ENCODE peak calls at places on chromosomes 7 and 10, in seven cellular contexts. One of them, this sample, is unnamed.

GRCh38 chr7:30159698-30160143 is 24.9 kb downstream of the MTURN start:
- DNase-seq in WERI-Rb-1: peak; percentile 38
- DNase-seq in RWPE1: no peak
- DNase-seq in AG09319: no peak
- DNase-seq in A549: peak; percentile 31
- DNase-seq in spleen: peak; percentile 80
- DNase-seq in coronary artery: no peak
- DNase-seq in this sample: no peak

GRCh38 chr7:48441848-48442492 is 270.7 kb downstream of the ABCA13 start:
- DNase-seq in coronary artery: no peak
- DNase-seq in AG09319: no peak
- DNase-seq in A549: no peak
- DNase-seq in WERI-Rb-1: no peak
- DNase-seq in RWPE1: no peak
- DNase-seq in spleen: no peak
- DNase-seq in this sample: no peak

GRCh38 chr7:120873367-120873766 is 15.4 kb upstream of the TSPAN12 start:
- DNase-seq in coronary artery: no peak
- DNase-seq in AG09319: no peak
- DNase-seq in spleen: no peak
- DNase-seq in WERI-Rb-1: no peak
- DNase-seq in A549: no peak
- DNase-seq in RWPE1: no peak
- DNase-seq in this sample: no peak

GRCh38 chr10:122473116-122473515 is 11.8 kb downstream of the HTRA1 start:
- DNase-seq in spleen: no peak
- DNase-seq in AG09319: no peak
- DNase-seq in coronary artery: no peak
- DNase-seq in A549: no peak
- DNase-seq in WERI-Rb-1: no peak
- DNase-seq in RWPE1: no peak
- DNase-seq in this sample: no peak

GRCh38 chr7:107661865-107662379 is 1.3 kb downstream of the SLC26A4 start:
- DNase-seq in A549: no peak
- DNase-seq in WERI-Rb-1: no peak
- DNase-seq in AG09319: no peak
- DNase-seq in coronary artery: no peak
- DNase-seq in RWPE1: no peak
- DNase-seq in spleen: no peak
- DNase-seq in this sample: no peak

GRCh38 chr7:88361357-88361756 is 54.7 kb upstream of the STEAP4 start:
- DNase-seq in WERI-Rb-1: peak; percentile 72
- DNase-seq in A549: no peak
- DNase-seq in RWPE1: no peak
- DNase-seq in AG09319: no peak
- DNase-seq in spleen: no peak
- DNase-seq in coronary artery: no peak
- DNase-seq in this sample: no peak

GRCh38 chr10:79063661-79064490 is 4.9 kb upstream of the ZMIZ1 start:
- DNase-seq in AG09319: no peak
- DNase-seq in coronary artery: no peak
- DNase-seq in A549: no peak
- DNase-seq in WERI-Rb-1: no peak
- DNase-seq in RWPE1: no peak
- DNase-seq in spleen: peak; percentile 70
- DNase-seq in this sample: no peak

GRCh38 chr10:70528726-70529362 is 50.3 kb downstream of the PALD1 start:
- DNase-seq in spleen: no peak
- DNase-seq in coronary artery: no peak
- DNase-seq in RWPE1: peak; percentile 67
- DNase-seq in A549: peak; percentile 66
- DNase-seq in WERI-Rb-1: peak; percentile 41
- DNase-seq in AG09319: no peak
- DNase-seq in this sample: peak; percentile 54

GRCh38 chr10:113476191-113476590 is 76.7 kb upstream of the HABP2 start:
- DNase-seq in WERI-Rb-1: no peak
- DNase-seq in AG09319: no peak
- DNase-seq in RWPE1: no peak
- DNase-seq in spleen: no peak
- DNase-seq in A549: no peak
- DNase-seq in coronary artery: no peak
- DNase-seq in this sample: no peak

GRCh38 chr10:35813219-35813618 is 171.1 kb upstream of the FZD8 start:
- DNase-seq in A549: no peak
- DNase-seq in AG09319: no peak
- DNase-seq in coronary artery: no peak
- DNase-seq in RWPE1: no peak
- DNase-seq in spleen: no peak
- DNase-seq in WERI-Rb-1: no peak
- DNase-seq in this sample: no peak

GRCh38 chr10:21171936-21172773 is 275.0 kb upstream of the NEBL start:
- DNase-seq in A549: no peak
- DNase-seq in WERI-Rb-1: no peak
- DNase-seq in coronary artery: no peak
- DNase-seq in AG09319: no peak
- DNase-seq in RWPE1: no peak
- DNase-seq in spleen: no peak
- DNase-seq in this sample: no peak

GRCh38 chr10:123965973-123966895 is 74.6 kb upstream of the CPXM2 start:
- DNase-seq in AG09319: peak; percentile 34
- DNase-seq in WERI-Rb-1: no peak
- DNase-seq in A549: no peak
- DNase-seq in spleen: no peak
- DNase-seq in RWPE1: no peak
- DNase-seq in coronary artery: no peak
- DNase-seq in this sample: no peak

GRCh38 chr10:82874671-82875070 is 999.7 kb downstream of the NRG3 start:
- DNase-seq in A549: no peak
- DNase-seq in coronary artery: no peak
- DNase-seq in RWPE1: no peak
- DNase-seq in AG09319: no peak
- DNase-seq in WERI-Rb-1: no peak
- DNase-seq in spleen: no peak
- DNase-seq in this sample: no peak

GRCh38 chr7:127792528-127793342 is 140.7 kb downstream of the SND1 start:
- DNase-seq in A549: peak; percentile 48
- DNase-seq in coronary artery: no peak
- DNase-seq in RWPE1: no peak
- DNase-seq in WERI-Rb-1: peak; percentile 47
- DNase-seq in AG09319: no peak
- DNase-seq in spleen: no peak
- DNase-seq in this sample: peak; percentile 33

GRCh38 chr10:17430647-17431355 is 23.6 kb downstream of the ST8SIA6 start:
- DNase-seq in WERI-Rb-1: peak; percentile 57
- DNase-seq in RWPE1: peak; percentile 56
- DNase-seq in A549: peak; percentile 69
- DNase-seq in AG09319: peak; percentile 57
- DNase-seq in coronary artery: peak; percentile 79
- DNase-seq in spleen: no peak
- DNase-seq in this sample: peak; percentile 80

GRCh38 chr10:15325243-15326002 is 45.7 kb downstream of the FAM171A1 start:
- DNase-seq in coronary artery: no peak
- DNase-seq in AG09319: no peak
- DNase-seq in RWPE1: peak; percentile 74
- DNase-seq in A549: peak; percentile 40
- DNase-seq in WERI-Rb-1: no peak
- DNase-seq in spleen: no peak
- DNase-seq in this sample: no peak

GRCh38 chr10:133177380-133178157 is 17.6 kb downstream of the KNDC1 start:
- DNase-seq in RWPE1: no peak
- DNase-seq in WERI-Rb-1: no peak
- DNase-seq in AG09319: no peak
- DNase-seq in A549: no peak
- DNase-seq in spleen: no peak
- DNase-seq in coronary artery: no peak
- DNase-seq in this sample: no peak

GRCh38 chr7:1520574-1521234 is 9.8 kb upstream of the MAFK start:
- DNase-seq in A549: peak; percentile 100
- DNase-seq in coronary artery: no peak
- DNase-seq in WERI-Rb-1: no peak
- DNase-seq in RWPE1: no peak
- DNase-seq in AG09319: no peak
- DNase-seq in spleen: no peak
- DNase-seq in this sample: no peak

GRCh38 chr7:157412491-157413180 is 75.8 kb downstream of the DNAJB6 start:
- DNase-seq in RWPE1: no peak
- DNase-seq in AG09319: no peak
- DNase-seq in coronary artery: no peak
- DNase-seq in WERI-Rb-1: no peak
- DNase-seq in A549: no peak
- DNase-seq in spleen: peak; percentile 70
- DNase-seq in this sample: no peak

GRCh38 chr7:28180031-28180363 is 598 bp downstream of the JAZF1 start:
- DNase-seq in spleen: no peak
- DNase-seq in coronary artery: no peak
- DNase-seq in AG09319: no peak
- DNase-seq in RWPE1: no peak
- DNase-seq in WERI-Rb-1: no peak
- DNase-seq in A549: no peak
- DNase-seq in this sample: no peak

GRCh38 chr10:132662186-132662920 is 123.6 kb downstream of the NKX6-2 start:
- DNase-seq in AG09319: no peak
- DNase-seq in coronary artery: no peak
- DNase-seq in RWPE1: no peak
- DNase-seq in A549: no peak
- DNase-seq in WERI-Rb-1: no peak
- DNase-seq in spleen: peak; percentile 63
- DNase-seq in this sample: no peak

GRCh38 chr7:81187768-81188167 is 268.9 kb upstream of the SEMA3C start:
- DNase-seq in coronary artery: no peak
- DNase-seq in A549: no peak
- DNase-seq in RWPE1: no peak
- DNase-seq in AG09319: no peak
- DNase-seq in spleen: no peak
- DNase-seq in WERI-Rb-1: no peak
- DNase-seq in this sample: no peak

GRCh38 chr10:15309221-15309620 is 61.9 kb downstream of the FAM171A1 start:
- DNase-seq in AG09319: no peak
- DNase-seq in A549: no peak
- DNase-seq in spleen: no peak
- DNase-seq in WERI-Rb-1: no peak
- DNase-seq in coronary artery: no peak
- DNase-seq in RWPE1: no peak
- DNase-seq in this sample: no peak

GRCh38 chr10:102418612-102419560 is at the start of gene PSD:
- DNase-seq in A549: no peak
- DNase-seq in AG09319: no peak
- DNase-seq in spleen: no peak
- DNase-seq in WERI-Rb-1: peak; percentile 92
- DNase-seq in coronary artery: no peak
- DNase-seq in RWPE1: no peak
- DNase-seq in this sample: peak; percentile 79

GRCh38 chr7:128164061-128164954 is 76.8 kb upstream of the LEP start:
- DNase-seq in WERI-Rb-1: no peak
- DNase-seq in coronary artery: no peak
- DNase-seq in spleen: no peak
- DNase-seq in RWPE1: peak; percentile 87
- DNase-seq in A549: peak; percentile 52
- DNase-seq in AG09319: peak; percentile 16
- DNase-seq in this sample: no peak

GRCh38 chr7:18461785-18462467 is 33.6 kb upstream of the HDAC9 start:
- DNase-seq in coronary artery: no peak
- DNase-seq in spleen: no peak
- DNase-seq in AG09319: no peak
- DNase-seq in RWPE1: no peak
- DNase-seq in A549: no peak
- DNase-seq in WERI-Rb-1: no peak
- DNase-seq in this sample: no peak

DNA sequence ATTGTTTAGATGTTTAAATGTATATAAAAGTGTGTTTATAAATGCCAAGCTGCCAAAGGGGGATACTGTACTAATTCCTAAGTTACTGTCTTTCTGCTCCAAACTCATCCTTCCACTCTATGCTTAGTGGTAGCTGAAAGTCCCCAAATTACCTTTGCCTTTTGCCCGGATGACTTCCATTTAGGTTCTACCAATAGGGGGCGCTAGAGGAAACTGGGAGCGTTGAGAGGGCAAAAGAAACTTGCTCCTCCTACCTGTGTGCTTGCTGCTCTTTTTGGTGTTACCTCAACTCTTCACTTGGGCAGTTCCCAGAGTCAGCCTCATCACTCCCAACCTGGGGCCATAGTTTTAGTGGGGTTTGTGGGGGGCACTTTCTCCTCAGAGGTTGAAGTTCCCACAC is 5.9 kb upstream of the OR2A25 start:
- DNase-seq in coronary artery: no peak
- DNase-seq in WERI-Rb-1: no peak
- DNase-seq in RWPE1: no peak
- DNase-seq in spleen: no peak
- DNase-seq in A549: no peak
- DNase-seq in AG09319: no peak
- DNase-seq in this sample: no peak
- TF ChIP-seq CTCF in coronary artery: no peak
- TF ChIP-seq CTCF in WERI-Rb-1: peak; percentile 33
- TF ChIP-seq CTCF in RWPE1: peak; percentile 11
- TF ChIP-seq CTCF in spleen: no peak
- TF ChIP-seq CTCF in A549: no peak
- TF ChIP-seq CTCF in AG09319: peak; percentile 20
- TF ChIP-seq CTCF in this sample: peak; percentile 54

GRCh38 chr10:105691811-105692210 is 1050.7 kb downstream of the SORCS3 start:
- DNase-seq in spleen: no peak
- DNase-seq in WERI-Rb-1: peak; percentile 24
- DNase-seq in coronary artery: no peak
- DNase-seq in A549: peak; percentile 13
- DNase-seq in RWPE1: no peak
- DNase-seq in AG09319: no peak
- DNase-seq in this sample: no peak
- TF ChIP-seq CTCF in spleen: no peak
- TF ChIP-seq CTCF in WERI-Rb-1: peak; percentile 58
- TF ChIP-seq CTCF in coronary artery: no peak
- TF ChIP-seq CTCF in A549: no peak
- TF ChIP-seq CTCF in RWPE1: no peak
- TF ChIP-seq CTCF in AG09319: no peak
- TF ChIP-seq CTCF in this sample: peak; percentile 72

GRCh38 chr7:4641091-4641666 is 40.9 kb upstream of the FOXK1 start:
- DNase-seq in coronary artery: no peak
- DNase-seq in AG09319: no peak
- DNase-seq in RWPE1: no peak
- DNase-seq in WERI-Rb-1: no peak
- DNase-seq in A549: no peak
- DNase-seq in spleen: no peak
- DNase-seq in this sample: no peak
- TF ChIP-seq CTCF in coronary artery: no peak
- TF ChIP-seq CTCF in AG09319: no peak
- TF ChIP-seq CTCF in RWPE1: no peak
- TF ChIP-seq CTCF in WERI-Rb-1: peak; percentile 3
- TF ChIP-seq CTCF in A549: no peak
- TF ChIP-seq CTCF in spleen: no peak
- TF ChIP-seq CTCF in this sample: no peak

DNA sequence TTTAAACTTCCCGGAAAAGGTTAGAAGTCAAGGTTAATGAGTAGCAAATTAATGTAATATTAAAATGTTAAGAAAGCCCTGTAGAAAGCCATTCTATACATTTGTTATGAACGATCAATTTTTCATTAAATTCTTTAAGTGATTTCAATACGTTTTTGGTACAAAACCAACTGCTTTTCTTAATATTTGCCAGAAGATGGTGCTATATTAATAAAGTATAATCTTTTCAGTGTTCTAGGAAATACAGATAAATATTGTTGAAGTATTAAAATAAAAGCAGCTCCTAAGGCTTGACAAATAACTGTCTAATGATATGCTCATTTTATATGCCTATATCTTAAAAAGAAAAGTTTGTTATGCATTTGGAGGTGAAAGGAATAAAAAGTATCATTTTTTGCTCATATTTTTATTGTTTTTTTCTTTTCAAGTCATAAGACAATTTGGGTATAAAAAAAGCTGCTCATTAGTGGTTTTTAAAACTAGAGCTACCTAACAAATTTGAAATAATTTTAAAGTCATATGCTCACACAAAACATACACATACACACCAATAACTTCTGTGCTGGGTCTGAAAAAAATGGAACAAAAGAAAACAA is 130.3 kb upstream of the POT1 start:
- DNase-seq in coronary artery: no peak
- DNase-seq in RWPE1: no peak
- DNase-seq in AG09319: no peak
- DNase-seq in WERI-Rb-1: no peak
- DNase-seq in spleen: no peak
- DNase-seq in A549: no peak
- DNase-seq in this sample: no peak
- TF ChIP-seq CTCF in coronary artery: no peak
- TF ChIP-seq CTCF in RWPE1: peak; percentile 54
- TF ChIP-seq CTCF in AG09319: no peak
- TF ChIP-seq CTCF in WERI-Rb-1: no peak
- TF ChIP-seq CTCF in spleen: no peak
- TF ChIP-seq CTCF in A549: peak; percentile 42
- TF ChIP-seq CTCF in this sample: peak; percentile 45

This sample was measured in glutamatergic neuron.